ENCODE peak calls at places on chromosomes 2 and 18, in four cellular contexts. One of them, this sample, is unnamed.

GRCh38 chr2:67883316-67884080 is 179.3 kb downstream of the C1D start:
- DNase-seq in GM23338: no peak
- DNase-seq in GM23248: no peak
- DNase-seq in K562: no peak
- DNase-seq in this sample: no peak

GRCh38 chr2:20108655-20109396 is 57.4 kb upstream of the LAPTM4A start:
- DNase-seq in GM23338: no peak
- DNase-seq in GM23248: peak
- DNase-seq in K562: no peak
- DNase-seq in this sample: peak

GRCh38 chr2:17672583-17673317 is 80.9 kb downstream of the SMC6 start:
- DNase-seq in GM23338: no peak
- DNase-seq in GM23248: peak
- DNase-seq in K562: no peak
- DNase-seq in this sample: peak

GRCh38 chr18:985301-985700 is 80.6 kb downstream of the ADCYAP1 start:
- DNase-seq in GM23338: peak
- DNase-seq in GM23248: no peak
- DNase-seq in K562: no peak
- DNase-seq in this sample: no peak

GRCh38 chr2:176553685-176554106 is 284.5 kb downstream of the MTX2 start:
- DNase-seq in GM23338: peak
- DNase-seq in GM23248: peak
- DNase-seq in K562: no peak
- DNase-seq in this sample: peak

GRCh38 chr2:225889452-225889851 is 489.9 kb downstream of the NYAP2 start:
- DNase-seq in GM23338: peak
- DNase-seq in GM23248: peak
- DNase-seq in K562: no peak
- DNase-seq in this sample: peak

GRCh38 chr2:203591642-203592041 is 56.5 kb upstream of the RAPH1 start:
- DNase-seq in GM23338: no peak
- DNase-seq in GM23248: peak
- DNase-seq in K562: no peak
- DNase-seq in this sample: no peak

GRCh38 chr2:160970052-160970846 is 190.0 kb upstream of the TANK start:
- DNase-seq in GM23338: peak
- DNase-seq in GM23248: peak
- DNase-seq in K562: no peak
- DNase-seq in this sample: peak

GRCh38 chr2:237583385-237584295 is 6.9 kb downstream of the RAB17 start:
- DNase-seq in GM23338: no peak
- DNase-seq in GM23248: no peak
- DNase-seq in K562: no peak
- DNase-seq in this sample: no peak

GRCh38 chr18:79781331-79781941 is 16.3 kb upstream of the KCNG2 start:
- DNase-seq in GM23338: no peak
- DNase-seq in GM23248: no peak
- DNase-seq in K562: no peak
- DNase-seq in this sample: no peak

GRCh38 chr2:25420820-25421237 is 79.1 kb upstream of the DNMT3A start:
- DNase-seq in GM23338: no peak
- DNase-seq in GM23248: no peak
- DNase-seq in K562: no peak
- DNase-seq in this sample: no peak

GRCh38 chr2:191791953-191792560 is 54.8 kb downstream of the CAVIN2 start:
- DNase-seq in GM23338: no peak
- DNase-seq in GM23248: no peak
- DNase-seq in K562: no peak
- DNase-seq in this sample: no peak

GRCh38 chr2:34012728-34013302 is 413.7 kb upstream of the FAM98A start:
- DNase-seq in GM23338: peak
- DNase-seq in GM23248: peak
- DNase-seq in K562: no peak
- DNase-seq in this sample: peak

GRCh38 chr2:110820128-110820527 is 87.8 kb downstream of the ACOXL start:
- DNase-seq in GM23338: no peak
- DNase-seq in GM23248: no peak
- DNase-seq in K562: no peak
- DNase-seq in this sample: no peak

GRCh38 chr2:18369750-18370149 is 190.7 kb downstream of the RDH14 start:
- DNase-seq in GM23338: no peak
- DNase-seq in GM23248: peak
- DNase-seq in K562: no peak
- DNase-seq in this sample: peak

GRCh38 chr2:15984367-15985255 is 44.3 kb downstream of the MYCN start:
- DNase-seq in GM23338: peak
- DNase-seq in GM23248: no peak
- DNase-seq in K562: no peak
- DNase-seq in this sample: no peak

GRCh38 chr2:181457741-181458425 is 697 bp downstream of the ITGA4 start:
- DNase-seq in GM23338: peak
- DNase-seq in GM23248: peak
- DNase-seq in K562: no peak
- DNase-seq in this sample: no peak
- TF ChIP-seq EZH2 in GM23338: no peak
- TF ChIP-seq EZH2 in GM23248: no peak
- TF ChIP-seq EZH2 in K562: no peak
- TF ChIP-seq EZH2 in this sample: no peak

GRCh38 chr2:64699712-64700111 is 46.0 kb upstream of the SERTAD2 start:
- DNase-seq in GM23338: peak
- DNase-seq in GM23248: no peak
- DNase-seq in K562: no peak
- DNase-seq in this sample: no peak
- H3K27ac ChIP-seq in GM23338: no peak
- H3K27ac ChIP-seq in GM23248: peak
- H3K27ac ChIP-seq in K562: no peak
- H3K27ac ChIP-seq in this sample: peak

GRCh38 chr18:69947361-69948106 is at the start of gene CD226:
- DNase-seq in GM23338: no peak
- DNase-seq in GM23248: no peak
- DNase-seq in K562: no peak
- DNase-seq in this sample: no peak
- H3K4me3 ChIP-seq in GM23338: no peak
- H3K4me3 ChIP-seq in GM23248: no peak
- H3K4me3 ChIP-seq in K562: no peak
- H3K4me3 ChIP-seq in this sample: no peak

DNA sequence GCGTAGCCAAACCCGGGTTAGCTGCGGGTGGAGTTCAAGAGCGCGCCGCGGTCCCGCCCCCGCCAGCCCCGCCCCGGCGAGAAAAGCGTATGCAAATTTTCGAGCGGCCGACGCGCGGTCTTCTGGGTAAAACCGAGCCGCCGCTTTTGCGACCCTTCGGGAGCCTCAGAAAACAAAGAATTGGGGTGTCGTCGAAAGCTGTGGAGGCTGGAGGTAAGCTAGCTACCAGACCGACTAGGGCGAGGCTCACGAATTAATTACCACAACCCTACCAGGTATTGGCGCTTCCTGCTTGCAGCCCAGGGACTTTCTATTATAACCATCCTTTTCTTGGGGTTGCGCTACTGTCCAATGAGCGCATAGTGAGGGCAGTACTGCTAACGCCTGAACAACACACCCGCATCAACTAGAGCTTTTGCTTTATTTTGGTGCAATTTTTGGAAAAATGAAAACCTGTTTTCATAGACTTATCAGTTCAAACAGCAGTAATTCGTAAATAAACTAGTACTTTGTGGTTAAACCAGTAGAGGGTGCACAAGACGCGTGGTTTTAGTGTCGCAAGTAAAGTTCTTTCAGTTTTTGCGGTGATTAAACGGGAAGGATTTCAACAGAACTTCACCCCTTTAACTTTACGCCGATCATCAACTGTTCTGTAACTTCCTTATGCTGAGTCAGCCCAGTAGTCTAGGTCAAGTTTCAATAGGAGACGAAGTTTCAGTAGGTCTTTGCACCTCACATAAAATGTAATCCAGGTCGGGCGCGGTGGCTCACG is at the start of gene RNU4ATAC:
- DNase-seq in GM23338: peak
- DNase-seq in GM23248: peak
- DNase-seq in K562: peak
- DNase-seq in this sample: peak
- TF ChIP-seq EZH2 in GM23338: no peak
- TF ChIP-seq EZH2 in GM23248: no peak
- TF ChIP-seq EZH2 in K562: peak
- TF ChIP-seq EZH2 in this sample: no peak

GRCh38 chr2:205747827-205748386 is 65.6 kb downstream of the NRP2 start:
- DNase-seq in GM23338: no peak
- DNase-seq in GM23248: no peak
- DNase-seq in K562: no peak
- DNase-seq in this sample: no peak

GRCh38 chr2:205743982-205744644 is 61.8 kb downstream of the NRP2 start:
- DNase-seq in GM23338: no peak
- DNase-seq in GM23248: no peak
- DNase-seq in K562: no peak
- DNase-seq in this sample: no peak

GRCh38 chr2:205745661-205746407 is 63.5 kb downstream of the NRP2 start:
- DNase-seq in GM23338: no peak
- DNase-seq in GM23248: no peak
- DNase-seq in K562: no peak
- DNase-seq in this sample: no peak

GRCh38 chr2:205748660-205749059 is 66.4 kb downstream of the NRP2 start:
- DNase-seq in GM23338: peak
- DNase-seq in GM23248: peak
- DNase-seq in K562: no peak
- DNase-seq in this sample: peak

DNA sequence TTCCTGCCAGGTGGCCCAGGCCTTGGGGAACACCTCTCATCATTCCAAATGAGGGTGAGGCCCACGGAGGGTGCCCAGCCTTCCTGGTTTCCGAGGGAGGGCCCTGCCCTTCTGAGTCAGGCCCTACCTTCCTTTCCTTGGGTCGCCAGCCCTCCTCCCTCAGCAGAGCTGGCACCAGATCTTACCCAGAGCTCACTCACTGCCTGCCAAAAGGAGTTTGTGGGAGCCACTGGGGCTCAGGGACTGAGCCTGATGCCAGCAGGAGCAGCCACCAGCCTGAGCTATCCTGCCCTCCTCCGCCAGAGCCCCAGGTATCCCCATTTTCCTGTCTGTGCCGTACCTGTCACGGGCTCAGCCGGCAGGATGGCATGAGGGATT is 64.1 kb downstream of the NRP2 start:
- DNase-seq in GM23338: no peak
- DNase-seq in GM23248: no peak
- DNase-seq in K562: no peak
- DNase-seq in this sample: peak
- H3K27ac ChIP-seq in GM23338: no peak
- H3K27ac ChIP-seq in GM23248: no peak
- H3K27ac ChIP-seq in K562: no peak
- H3K27ac ChIP-seq in this sample: peak

GRCh38 chr2:105397025-105397722 is 1.7 kb downstream of the FHL2 start:
- DNase-seq in GM23338: no peak
- DNase-seq in GM23248: peak
- DNase-seq in K562: peak
- DNase-seq in this sample: peak

GRCh38 chr2:105395691-105396090 is 3.2 kb downstream of the FHL2 start:
- DNase-seq in GM23338: no peak
- DNase-seq in GM23248: no peak
- DNase-seq in K562: no peak
- DNase-seq in this sample: no peak

GRCh38 chr2:105397959-105398521 is 811 bp downstream of the FHL2 start:
- DNase-seq in GM23338: no peak
- DNase-seq in GM23248: peak
- DNase-seq in K562: no peak
- DNase-seq in this sample: no peak

GRCh38 chr2:105394951-105395611 is 3.8 kb downstream of the FHL2 start:
- DNase-seq in GM23338: no peak
- DNase-seq in GM23248: peak
- DNase-seq in K562: no peak
- DNase-seq in this sample: no peak

GRCh38 chr2:105396254-105397024 is 2.4 kb downstream of the FHL2 start:
- DNase-seq in GM23338: no peak
- DNase-seq in GM23248: peak
- DNase-seq in K562: peak
- DNase-seq in this sample: peak
- H3K4me3 ChIP-seq in GM23338: no peak
- H3K4me3 ChIP-seq in GM23248: peak
- H3K4me3 ChIP-seq in K562: peak
- H3K4me3 ChIP-seq in this sample: peak

DNA sequence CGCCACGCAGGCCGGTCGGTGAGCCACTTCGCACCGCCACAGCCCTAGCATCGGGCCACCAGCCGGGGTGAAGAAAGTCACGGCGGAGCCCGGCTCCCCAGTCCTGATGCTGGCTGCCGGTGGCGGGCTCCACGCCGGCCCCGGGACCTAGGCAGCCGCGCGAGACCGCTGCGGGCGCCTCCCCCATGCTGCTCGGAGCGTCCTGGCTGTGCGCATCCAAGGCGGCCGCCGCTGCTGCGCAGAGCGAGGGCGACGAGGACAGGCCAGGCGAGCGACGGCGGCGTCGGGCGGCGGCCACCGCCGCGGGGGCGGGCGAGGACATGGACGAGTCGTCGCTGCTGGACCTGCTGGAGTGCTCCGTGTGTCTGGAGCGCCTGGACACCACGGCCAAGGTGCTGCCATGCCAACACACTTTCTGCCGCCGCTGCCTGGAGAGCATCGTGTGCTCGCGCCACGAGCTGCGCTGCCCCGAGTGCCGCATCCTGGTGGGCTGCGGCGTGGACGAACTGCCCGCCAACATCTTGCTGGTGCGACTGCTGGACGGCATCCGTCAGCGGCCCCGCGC is 433 bp downstream of the SH3RF3 start:
- DNase-seq in GM23338: peak
- DNase-seq in GM23248: peak
- DNase-seq in K562: no peak
- DNase-seq in this sample: peak
- TF ChIP-seq EZH2 in GM23338: no peak
- TF ChIP-seq EZH2 in GM23248: no peak
- TF ChIP-seq EZH2 in K562: no peak
- TF ChIP-seq EZH2 in this sample: no peak

GRCh38 chr2:127679680-127680361 is 4.5 kb upstream of the LIMS2 start:
- DNase-seq in GM23338: no peak
- DNase-seq in GM23248: no peak
- DNase-seq in K562: no peak
- DNase-seq in this sample: no peak
- H3K27ac ChIP-seq in GM23338: no peak
- H3K27ac ChIP-seq in GM23248: no peak
- H3K27ac ChIP-seq in K562: no peak
- H3K27ac ChIP-seq in this sample: no peak

This sample was measured in PC-3.